ENCODE peak calls at places on chromosomes 13 and 19, in five cellular contexts. D is GM23248; O is CD8-positive, alpha-beta T cell; K is CD8-positive, alpha-beta memory T cell; B is ovary. I is an unnamed sample. For H3K27me3 and H3K36me3, the result is how much of the 10 kb centered on the place peaks cover.

GRCh38 chr13:112907286-112907685 is 61.7 kb upstream of the MCF2L start:
- DNase-seq in K (no peak), O (no peak), B (peak), D (no peak), I (no peak)

GRCh38 chr19:54644056-54644455 is 13.8 kb downstream of the LILRB1 start:
- DNase-seq in O (no peak), K (no peak), D (no peak), B (no peak), I (no peak)

GRCh38 chr13:46721054-46721453 is 75.9 kb downstream of the ESD start:
- DNase-seq in O (peak), D (peak), K (peak), B (peak), I (peak)

GRCh38 chr13:30864352-30865130 is 41.5 kb upstream of the MEDAG start:
- DNase-seq in O (no peak), B (peak), D (peak), K (no peak), I (peak)

GRCh38 chr19:1672038-1672768 is 19.8 kb upstream of the TCF3 start:
- DNase-seq in B (no peak), D (peak), K (peak), O (peak), I (no peak)

GRCh38 chr19:48169585-48169973 is 565 bp downstream of the LIG1 start:
- DNase-seq in B (peak), K (peak), O (peak), D (peak), I (peak)

GRCh38 chr19:29834991-29835390 is 23.2 kb downstream of the CCNE1 start:
- DNase-seq in D (no peak), K (no peak), B (no peak), O (no peak), I (no peak)

GRCh38 chr13:80362488-80362887 is 21.6 kb upstream of the SPRY2 start:
- DNase-seq in B (no peak), D (no peak), K (no peak), O (no peak), I (no peak)

GRCh38 chr13:33279414-33279813 is 6.1 kb downstream of the STARD13 start:
- DNase-seq in D (peak), O (no peak), K (no peak), B (no peak), I (no peak)

GRCh38 chr13:60009300-60010248 is 154.2 kb downstream of the DIAPH3 start:
- DNase-seq in O (no peak), D (no peak), K (no peak), B (no peak), I (no peak)

GRCh38 chr19:19602136-19602712 is 16.3 kb downstream of the PBX4 start:
- DNase-seq in D (no peak), B (no peak), K (no peak), O (no peak), I (no peak)

GRCh38 chr13:24858953-24859352 is 95.0 kb downstream of the RNF17 start:
- DNase-seq in D (no peak), O (no peak), K (no peak), B (no peak), I (no peak)

GRCh38 chr19:37905936-37906867 is at the start of gene WDR87:
- DNase-seq in K (peak), B (no peak), D (peak), O (peak), I (peak)

GRCh38 chr13:21517576-21517975 is 58.5 kb upstream of the ZDHHC20 start:
- DNase-seq in O (no peak), D (no peak), K (no peak), B (no peak), I (no peak)

GRCh38 chr13:23488442-23488841 is 54.9 kb upstream of the SACS start:
- DNase-seq in K (no peak), D (peak), B (no peak), O (no peak), I (no peak)

GRCh38 chr13:29925457-29925856 is 75.0 kb upstream of the UBL3 start:
- DNase-seq in D (peak), K (no peak), O (no peak), B (no peak), I (peak)

GRCh38 chr19:4089400-4089908 is 22.8 kb upstream of the ZBTB7A start:
- DNase-seq in B (no peak), D (no peak), O (peak), K (peak), I (no peak)

GRCh38 chr13:89822467-89822866 is 1525.0 kb upstream of the MIR17HG start:
- DNase-seq in O (no peak), D (no peak), K (no peak), B (no peak), I (no peak)

GRCh38 chr19:49591731-49592485 is 926 bp downstream of the PRR12 start:
- DNase-seq in O (no peak), K (peak), D (peak), B (peak), I (peak)

GRCh38 chr19:4878491-4878968 is 11.1 kb upstream of the PLIN3 start:
- DNase-seq in O (no peak), D (no peak), K (no peak), B (no peak), I (no peak)

GRCh38 chr13:42360046-42360445 is 88.1 kb downstream of the AKAP11 start:
- DNase-seq in K (no peak), B (no peak), D (no peak), O (no peak), I (no peak)

GRCh38 chr13:20175907-20176652 is 15.2 kb upstream of the GJA3 start:
- DNase-seq in O (no peak), B (no peak), K (no peak), D (no peak), I (no peak)

GRCh38 chr13:23129329-23129728 is 51.5 kb upstream of the SGCG start:
- DNase-seq in O (no peak), D (no peak), K (no peak), B (no peak), I (no peak)

GRCh38 chr13:78897200-78897599 is 238.2 kb upstream of the OBI1 start:
- DNase-seq in O (no peak), D (no peak), K (no peak), B (no peak), I (no peak)
- H3K27me3 ChIP-seq in O (under half), D (under half), K (under half), B (under half), I (under half)

GRCh38 chr19:40702337-40703012 is 12.0 kb upstream of the NUMBL start:
- DNase-seq in O (no peak), D (peak), K (no peak), B (no peak), I (peak)
- H3K36me3 ChIP-seq in O (under half), D (under half), K (under half), B (under half), I (under half)

DNA sequence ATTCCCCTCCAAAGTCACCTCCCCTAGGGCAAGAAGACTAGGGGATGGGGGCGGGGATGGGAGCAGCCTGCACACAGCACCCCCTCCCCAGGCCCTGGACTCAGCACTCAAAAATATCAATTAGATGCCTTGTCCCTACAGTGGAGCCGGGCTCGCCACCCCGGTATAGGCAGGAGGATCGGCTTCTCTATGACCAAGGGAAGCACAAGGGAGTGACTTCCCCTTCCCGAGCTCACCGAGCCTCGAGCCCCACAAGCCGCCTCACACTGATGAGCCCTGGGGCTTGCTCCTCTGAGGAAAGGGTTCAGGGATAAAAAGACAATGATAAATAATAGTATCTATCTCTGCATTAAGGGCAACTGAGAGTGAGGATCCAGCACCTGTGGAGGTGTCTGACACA is 51.5 kb downstream of the STK24 start:
- DNase-seq in K (no peak), O (no peak), D (no peak), B (no peak), I (no peak)
- H3K27me3 ChIP-seq in K (under half), O (under half), D (under half), B (under half), I (under half)

GRCh38 chr13:110187501-110188161 is 119.3 kb downstream of the COL4A1 start:
- DNase-seq in D (peak), B (no peak), K (no peak), O (no peak), I (no peak)
- H3K36me3 ChIP-seq in D (under half), B (under half), K (under half), O (under half), I (under half)

GRCh38 chr19:10513223-10513622 is 4.0 kb downstream of the S1PR5 start:
- DNase-seq in D (no peak), O (no peak), B (no peak), K (no peak), I (no peak)
- H3K27me3 ChIP-seq in D (under half), O (under half), B (under half), K (under half), I (under half)

GRCh38 chr19:13959962-13960862 is 7.9 kb downstream of the DCAF15 start:
- DNase-seq in O (peak), D (peak), B (no peak), K (no peak), I (no peak)
- H3K36me3 ChIP-seq in O (under half), D (under half), B (under half), K (under half), I (under half)

GRCh38 chr19:55986487-55986886 is at the start of gene NLRP5:
- DNase-seq in D (no peak), K (no peak), O (no peak), B (no peak), I (no peak)
- H3K27me3 ChIP-seq in D (under half), K (under half), O (under half), B (under half), I (under half)

I was measured in uterus.